ENCODE peak calls at places on chromosome 1, in four cellular contexts. K is breast epithelium, E is spleen, R is ovary. U is an unnamed sample.

GRCh38 chr1:26468911-26469310 is 3.3 kb upstream of the HMGN2 start:
- DNase-seq in K (no peak), E (peak), R (no peak), U (peak)

GRCh38 chr1:226960256-226960655 is 20.2 kb downstream of the COQ8A start:
- DNase-seq in K (no peak), E (no peak), R (no peak), U (no peak)

GRCh38 chr1:68347415-68347814 is 102.3 kb downstream of the RPE65 start:
- DNase-seq in K (no peak), E (peak), R (no peak), U (no peak)

GRCh38 chr1:3807769-3808168 is 11.5 kb upstream of the LRRC47 start:
- DNase-seq in K (no peak), E (no peak), R (no peak), U (no peak)

GRCh38 chr1:25900209-25900608 is 6.0 kb downstream of the STMN1 start:
- DNase-seq in K (no peak), E (no peak), R (no peak), U (peak)

GRCh38 chr1:78045850-78046778 is at the start of gene GIPC2:
- DNase-seq in K (no peak), E (peak), R (peak), U (no peak)

GRCh38 chr1:9201421-9202239 is 32.9 kb upstream of the H6PD start:
- DNase-seq in K (no peak), E (no peak), R (peak), U (peak)

GRCh38 chr1:25621876-25622275 is 5.3 kb downstream of the MAN1C1 start:
- DNase-seq in K (no peak), E (no peak), R (no peak), U (no peak)

DNA sequence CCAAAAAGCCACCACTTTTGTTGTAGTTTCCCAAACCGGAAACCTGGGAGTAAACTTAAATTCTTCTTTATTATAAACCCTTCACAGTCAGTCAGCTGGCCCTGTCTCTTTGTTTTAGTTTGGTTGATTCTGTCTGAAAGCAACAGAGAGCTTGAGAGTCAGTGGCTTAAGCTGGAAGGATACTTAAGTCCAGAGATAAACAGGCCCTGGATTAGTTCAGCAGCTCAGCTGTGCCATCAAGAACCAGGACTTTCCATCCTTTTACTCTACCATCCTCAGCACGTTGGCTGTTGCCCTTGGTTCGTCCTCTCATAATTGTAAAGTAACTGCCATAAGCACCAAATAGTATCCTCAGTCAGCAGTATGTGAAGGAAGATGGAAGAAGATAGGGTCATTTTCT is 4.5 kb downstream of the DESI2 start:
- DNase-seq in K (no peak), E (no peak), R (no peak), U (no peak)
- H3K27ac ChIP-seq in K (no peak), E (no peak), R (no peak), U (no peak)

DNA sequence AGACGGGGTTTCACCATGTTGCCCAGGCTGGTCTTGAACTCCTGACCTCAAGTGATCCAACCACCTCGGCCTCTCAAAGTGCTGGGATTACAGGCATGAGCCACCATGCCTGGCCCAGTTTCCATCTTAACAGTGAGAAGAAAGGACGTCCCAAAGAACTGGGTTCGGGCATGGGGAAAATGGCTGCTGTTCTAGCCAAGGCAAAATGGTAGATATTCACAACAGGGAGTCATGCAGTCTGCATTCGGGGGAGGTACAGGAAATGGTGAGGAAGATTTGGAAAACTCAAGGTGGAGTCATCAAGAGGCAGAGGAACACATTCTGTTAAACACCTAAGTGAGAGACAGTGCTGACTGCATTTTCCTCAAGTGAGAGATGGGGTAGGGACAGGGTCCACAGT is 4.1 kb upstream of the ATP2B4 start:
- DNase-seq in K (no peak), E (no peak), R (no peak), U (no peak)
- H3K27ac ChIP-seq in K (no peak), E (no peak), R (no peak), U (no peak)

DNA sequence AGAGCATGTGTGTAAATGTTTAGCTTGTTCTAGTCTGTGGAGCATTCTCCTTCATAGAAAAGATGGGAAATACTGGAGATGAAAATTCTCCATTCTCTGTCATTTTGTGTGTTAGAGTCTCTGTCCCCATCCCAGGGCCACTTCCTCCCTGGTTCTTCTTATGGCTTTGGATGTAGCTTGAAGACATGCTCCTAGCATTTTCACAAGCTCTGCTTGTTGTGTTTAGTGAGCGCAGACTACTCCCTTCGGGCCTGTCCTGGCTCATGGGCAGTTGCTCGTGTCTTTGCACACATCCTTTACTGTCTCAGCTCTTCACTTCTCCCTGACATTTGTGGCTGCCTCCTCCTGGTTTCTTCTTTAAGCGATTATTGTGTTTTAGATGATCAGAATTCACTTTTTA is 30.4 kb downstream of the MAPKAPK2 start:
- DNase-seq in K (no peak), E (no peak), R (no peak), U (no peak)
- H3K27ac ChIP-seq in K (peak), E (peak), R (no peak), U (no peak)

GRCh38 chr1:160950657-160951056 is 4.0 kb downstream of the ITLN2 start:
- DNase-seq in K (no peak), E (no peak), R (no peak), U (no peak)

GRCh38 chr1:160953030-160953429 is 1.6 kb downstream of the ITLN2 start:
- DNase-seq in K (peak), E (no peak), R (peak), U (no peak)

GRCh38 chr1:160949881-160950280 is 4.7 kb downstream of the ITLN2 start:
- DNase-seq in K (no peak), E (no peak), R (no peak), U (no peak)

GRCh38 chr1:160951443-160952128 is 3.0 kb downstream of the ITLN2 start:
- DNase-seq in K (no peak), E (peak), R (peak), U (no peak)

DNA sequence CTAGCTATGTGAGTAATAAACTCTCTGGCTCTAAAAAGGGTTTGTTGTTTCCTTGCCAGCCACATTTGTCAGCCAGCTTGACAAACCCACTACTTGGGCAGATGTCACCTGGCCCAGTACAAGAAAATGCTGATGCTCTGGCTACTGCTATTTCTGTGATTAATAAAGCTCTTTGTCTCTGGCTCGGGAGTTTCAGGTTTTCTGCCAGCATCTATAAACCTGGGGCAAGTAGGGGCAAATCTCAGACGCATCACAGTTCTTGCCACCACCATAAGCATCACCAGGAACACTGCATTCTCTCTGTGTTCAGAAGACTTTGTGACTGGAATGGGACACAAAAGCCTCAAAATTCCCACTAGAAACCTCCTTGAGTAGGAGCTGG is 2.5 kb downstream of the ITLN2 start:
- DNase-seq in K (peak), E (no peak), R (no peak), U (no peak)
- H3K27ac ChIP-seq in K (no peak), E (no peak), R (no peak), U (no peak)